ENCODE peak calls at places on chromosome 1, in seven cellular contexts. S, D, Q, I, Y, A and W are unnamed samples.

GRCh38 chr1:223141021-223141420 is 2.0 kb downstream of the TLR5 start:
- DNase-seq in A (peak), D (no peak), Y (no peak), S (no peak), I (peak), Q (peak), W (no peak)

GRCh38 chr1:67953301-67953700 is 97.1 kb downstream of the DIRAS3 start:
- DNase-seq in Y (no peak), I (no peak), A (peak), D (no peak), Q (no peak), S (no peak), W (no peak)

GRCh38 chr1:62423580-62424242 is 13.1 kb upstream of the USP1 start:
- DNase-seq in D (no peak), S (no peak), Y (no peak), A (no peak), I (no peak), Q (no peak), W (no peak)

GRCh38 chr1:32405672-32406467 is 11.6 kb upstream of the BSDC1 start:
- DNase-seq in I (no peak), Y (no peak), S (no peak), A (no peak), D (no peak), Q (no peak), W (no peak)

GRCh38 chr1:50157306-50157705 is 48.6 kb downstream of the ELAVL4 start:
- DNase-seq in D (no peak), A (no peak), Y (no peak), I (no peak), S (no peak), Q (no peak), W (no peak)

GRCh38 chr1:19081218-19081893 is 124.9 kb upstream of the IFFO2 start:
- DNase-seq in Y (peak), D (no peak), Q (peak), A (peak), I (no peak), S (peak), W (peak)

GRCh38 chr1:15758537-15758936 is at the start of gene FBLIM1:
- DNase-seq in D (no peak), Y (no peak), Q (no peak), I (peak), A (peak), S (no peak), W (no peak)

GRCh38 chr1:48676376-48676775 is 100.3 kb downstream of the BEND5 start:
- DNase-seq in Q (no peak), I (no peak), Y (no peak), S (no peak), D (no peak), A (no peak), W (no peak)

GRCh38 chr1:89311757-89312156 is 39.1 kb upstream of the GBP5 start:
- DNase-seq in A (peak), D (no peak), Y (peak), S (no peak), Q (no peak), I (no peak), W (no peak)

GRCh38 chr1:114441332-114441731 is 69.7 kb downstream of the TRIM33 start:
- DNase-seq in A (no peak), D (no peak), I (no peak), Q (no peak), Y (no peak), S (no peak), W (no peak)

GRCh38 chr1:227913446-227913968 is 34.2 kb downstream of the WNT9A start:
- DNase-seq in A (no peak), S (no peak), Y (no peak), D (no peak), I (peak), Q (no peak), W (no peak)

GRCh38 chr1:48807599-48808260 is 31.0 kb upstream of the BEND5 start:
- DNase-seq in S (no peak), D (no peak), Y (no peak), I (peak), Q (no peak), A (peak), W (no peak)

GRCh38 chr1:21100496-21100895 is 76.2 kb downstream of the EIF4G3 start:
- DNase-seq in D (no peak), Y (no peak), S (peak), I (no peak), Q (no peak), A (peak), W (no peak)

GRCh38 chr1:99673285-99673684 is 27.4 kb downstream of the PALMD start:
- DNase-seq in I (no peak), Q (no peak), S (no peak), D (no peak), Y (no peak), A (no peak), W (no peak)

GRCh38 chr1:2946999-2947650 is 74.1 kb upstream of the ACTRT2 start:
- DNase-seq in S (no peak), I (no peak), A (no peak), Q (no peak), Y (no peak), D (no peak), W (no peak)

GRCh38 chr1:94004924-94005323 is 95.7 kb upstream of the GCLM start:
- DNase-seq in I (no peak), D (no peak), Q (peak), A (no peak), S (no peak), Y (no peak), W (no peak)

GRCh38 chr1:182629674-182630073 is 25.5 kb upstream of the RGS16 start:
- DNase-seq in Q (no peak), Y (no peak), A (no peak), I (peak), S (no peak), D (no peak), W (no peak)

GRCh38 chr1:231929311-231929710 is 302.7 kb downstream of the DISC1 start:
- DNase-seq in Y (no peak), D (no peak), A (peak), I (peak), Q (peak), S (no peak), W (no peak)

GRCh38 chr1:172970186-172970585 is 80.6 kb downstream of the TNFSF18 start:
- DNase-seq in Y (no peak), A (no peak), I (peak), S (no peak), D (no peak), Q (no peak), W (no peak)

GRCh38 chr1:205344010-205344808 is 12.5 kb downstream of the KLHDC8A start:
- DNase-seq in I (peak), A (no peak), Y (no peak), S (peak), D (no peak), Q (no peak), W (no peak)

GRCh38 chr1:37890378-37891014 is 31.1 kb upstream of the MTF1 start:
- DNase-seq in D (no peak), A (peak), Q (peak), I (peak), S (no peak), Y (no peak), W (no peak)

GRCh38 chr1:116375884-116376733 is 3.1 kb downstream of the ATP1A1 start:
- DNase-seq in I (peak), Y (peak), Q (peak), S (peak), A (peak), D (no peak), W (peak)

GRCh38 chr1:8155528-8156186 is 129.5 kb upstream of the ERRFI1 start:
- DNase-seq in D (no peak), A (peak), S (no peak), Q (peak), Y (no peak), I (peak), W (peak)

GRCh38 chr1:97170296-97170695 is 448.7 kb downstream of the PTBP2 start:
- DNase-seq in A (no peak), I (no peak), Q (peak), S (no peak), D (no peak), Y (no peak), W (no peak)

GRCh38 chr1:226148121-226148648 is 38.4 kb downstream of the ACBD3 start:
- DNase-seq in S (no peak), A (no peak), Q (no peak), Y (no peak), D (no peak), I (no peak), W (no peak)

GRCh38 chr1:39899611-39900538 is 1.8 kb downstream of the MYCL start:
- DNase-seq in I (no peak), S (no peak), A (no peak), D (no peak), Q (no peak), Y (no peak), W (no peak)

GRCh38 chr1:32172621-32173245 is 6.7 kb upstream of the TXLNA start:
- DNase-seq in Y (no peak), A (peak), I (no peak), D (no peak), Q (peak), S (no peak), W (no peak)

GRCh38 chr1:1832820-1833219 is 54.5 kb upstream of the NADK start:
- DNase-seq in I (no peak), S (no peak), D (no peak), Q (peak), Y (no peak), A (no peak), W (no peak)

GRCh38 chr1:181748013-181748412 is 264.7 kb downstream of the CACNA1E start:
- DNase-seq in A (no peak), Q (no peak), I (no peak), Y (no peak), D (no peak), S (no peak), W (no peak)

GRCh38 chr1:212431656-212432055 is 1.1 kb upstream of the NENF start:
- DNase-seq in Q (no peak), D (no peak), A (no peak), Y (no peak), I (no peak), S (no peak), W (no peak)

GRCh38 chr1:160567858-160568682 is 11.2 kb downstream of the CD84 start:
- DNase-seq in Q (no peak), D (no peak), A (no peak), Y (no peak), S (no peak), I (no peak), W (no peak)

GRCh38 chr1:36516372-36517018 is 33.8 kb upstream of the CSF3R start:
- DNase-seq in D (peak), S (peak), A (peak), I (peak), Q (peak), Y (peak), W (peak)

GRCh38 chr1:10257851-10258250 is 47.5 kb downstream of the KIF1B start:
- DNase-seq in A (peak), Y (no peak), Q (no peak), I (no peak), D (no peak), S (no peak), W (no peak)

GRCh38 chr1:232367293-232367692 is 262.6 kb downstream of the SIPA1L2 start:
- DNase-seq in Q (no peak), I (no peak), D (no peak), S (no peak), A (no peak), Y (no peak), W (no peak)

GRCh38 chr1:29586991-29587745 is 350.8 kb downstream of the PTPRU start:
- DNase-seq in S (no peak), Q (peak), Y (no peak), A (no peak), I (no peak), D (no peak), W (no peak)

GRCh38 chr1:160777486-160778089 is 18.4 kb upstream of the LY9 start:
- DNase-seq in Y (no peak), S (no peak), D (peak), A (peak), Q (no peak), I (peak), W (peak)

GRCh38 chr1:84363622-84364021 is 34.7 kb upstream of the DNASE2B start:
- DNase-seq in D (no peak), Q (no peak), S (no peak), Y (no peak), A (no peak), I (no peak), W (no peak)

GRCh38 chr1:154784924-154785531 is 85.1 kb downstream of the KCNN3 start:
- DNase-seq in I (no peak), A (peak), D (peak), Y (no peak), Q (no peak), S (no peak), W (no peak)

GRCh38 chr1:231973840-231974239 is 347.2 kb downstream of the DISC1 start:
- DNase-seq in A (peak), D (no peak), Q (peak), I (no peak), Y (no peak), S (no peak), W (no peak)

DNA sequence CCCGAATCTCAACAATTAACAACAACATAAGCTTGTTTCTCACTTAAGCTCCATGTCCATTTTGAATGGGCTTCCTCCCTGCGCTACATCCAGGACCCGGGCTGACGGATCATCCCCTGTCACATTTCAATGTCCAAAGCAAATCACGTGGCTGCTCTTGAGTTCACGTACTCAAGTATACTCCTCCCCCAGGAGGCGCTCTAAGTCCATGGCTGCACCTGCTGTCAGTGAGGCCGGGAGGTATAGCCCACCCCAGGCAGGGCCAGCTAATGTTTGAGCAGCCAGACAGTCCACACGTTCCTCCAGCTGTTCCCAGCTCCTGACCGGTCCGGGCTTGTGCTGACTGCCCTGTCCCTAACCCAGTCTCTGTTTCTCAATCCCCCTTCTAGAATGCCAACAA is 220.8 kb downstream of the SLC35F3 start:
- DNase-seq in I (peak), D (peak), Y (no peak), A (no peak), Q (peak), S (no peak), W (no peak)
- TF ChIP-seq CTCF in I (peak), D (peak), Y (no peak), A (peak), Q (peak), S (no peak), W (no peak)

GRCh38 chr1:13469343-13469742 is 44.5 kb downstream of the LRRC38 start:
- DNase-seq in A (peak), D (no peak), I (peak), Q (no peak), S (peak), Y (peak), W (no peak)
- TF ChIP-seq CTCF in A (no peak), D (peak), I (peak), Q (no peak), S (peak), Y (peak), W (no peak)

GRCh38 chr1:85677656-85678055 is 30.6 kb downstream of the ZNHIT6 start:
- DNase-seq in Y (no peak), I (no peak), D (no peak), S (no peak), Q (no peak), A (no peak), W (no peak)

DNA sequence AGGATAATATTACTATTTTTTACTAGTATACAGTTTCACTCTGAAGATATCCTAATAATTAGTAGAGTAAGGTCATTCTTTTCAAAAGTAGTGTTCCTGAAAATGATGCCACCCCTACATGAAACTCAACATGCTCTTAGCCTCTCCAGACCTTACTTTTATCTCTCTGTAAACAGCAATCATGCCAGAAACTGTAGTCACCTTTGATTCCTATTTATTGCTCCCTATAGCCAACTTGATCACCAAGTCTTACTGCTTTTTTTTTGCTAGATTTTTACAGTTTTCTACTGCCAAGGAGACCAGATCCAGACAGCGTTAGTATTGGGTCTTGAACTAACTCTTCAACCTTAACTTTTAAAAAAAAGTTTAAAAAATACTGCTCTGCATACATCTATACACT is 36.2 kb downstream of the ZNHIT6 start:
- DNase-seq in D (no peak), Y (no peak), S (no peak), A (no peak), Q (no peak), I (no peak), W (no peak)
- TF ChIP-seq CTCF in D (no peak), Y (no peak), S (no peak), A (no peak), Q (no peak), I (no peak), W (no peak)

GRCh38 chr1:111960971-111961370 is 28.5 kb downstream of the KCND3 start:
- DNase-seq in I (no peak), S (no peak), Y (no peak), A (no peak), D (no peak), Q (no peak), W (no peak)

GRCh38 chr1:111961773-111962565 is 27.5 kb downstream of the KCND3 start:
- DNase-seq in S (no peak), D (no peak), I (no peak), Y (no peak), A (no peak), Q (no peak), W (no peak)

GRCh38 chr1:111958911-111959310 is 30.6 kb downstream of the KCND3 start:
- DNase-seq in A (no peak), S (no peak), Q (no peak), Y (no peak), D (no peak), I (no peak), W (no peak)

GRCh38 chr1:111958075-111958474 is 31.4 kb downstream of the KCND3 start:
- DNase-seq in S (no peak), Y (no peak), I (no peak), Q (no peak), A (no peak), D (no peak), W (no peak)

GRCh38 chr1:111959436-111959835 is 30.0 kb downstream of the KCND3 start:
- DNase-seq in A (no peak), Y (no peak), D (no peak), I (no peak), Q (no peak), S (no peak), W (no peak)
- TF ChIP-seq CTCF in A (no peak), Y (no peak), D (peak), I (no peak), Q (no peak), S (peak), W (no peak)